ENCODE peak calls at places on chromosome 10, in nine cellular contexts. L is GM20000, T is endothelial cell, K is LHCN-M2, M is GM12865, J is heart right ventricle, I is H54, S is activated T-cell treated with anti-CD3 and anti-CD28 coated beads for 4 hours, Y is cardiac fibroblast. F is an unnamed sample.

GRCh38 chr10:117666965-117667364 is 124.4 kb downstream of the EMX2 start:
- DNase-seq in T (no peak), Y (no peak), J (no peak), I (no peak), M (no peak), S (no peak), K (no peak), L (no peak), F (no peak)

GRCh38 chr10:115845958-115846357 is 427.0 kb downstream of the GFRA1 start:
- DNase-seq in I (no peak), M (no peak), S (no peak), J (no peak), L (no peak), K (no peak), Y (no peak), T (no peak), F (no peak)

GRCh38 chr10:107553470-107553869 is 389.0 kb upstream of the SORCS1 start:
- DNase-seq in Y (peak), T (no peak), S (no peak), L (no peak), J (no peak), K (peak), I (no peak), M (peak), F (no peak)

GRCh38 chr10:43350139-43350538 is 21.3 kb upstream of the FXYD4 start:
- DNase-seq in Y (peak), T (no peak), S (no peak), L (no peak), M (no peak), K (no peak), I (no peak), J (no peak), F (no peak)

GRCh38 chr10:101617824-101618568 is 29.9 kb downstream of the DPCD start:
- DNase-seq in T (no peak), J (no peak), Y (no peak), L (no peak), K (no peak), I (no peak), M (no peak), S (no peak), F (peak)

GRCh38 chr10:48945441-48946143 is 6.0 kb upstream of the LRRC18 start:
- DNase-seq in T (no peak), J (no peak), S (no peak), L (no peak), Y (no peak), M (no peak), K (no peak), I (no peak), F (no peak)

GRCh38 chr10:59373071-59373470 is 10.7 kb upstream of the FAM13C start:
- DNase-seq in I (no peak), K (peak), T (no peak), S (no peak), L (no peak), J (no peak), Y (peak), M (no peak), F (no peak)

GRCh38 chr10:113610636-113611601 is 52.9 kb downstream of the NRAP start:
- DNase-seq in M (no peak), K (no peak), S (no peak), T (peak), J (no peak), L (no peak), Y (no peak), I (no peak), F (no peak)

GRCh38 chr10:34655286-34656170 is 159.6 kb downstream of the PARD3 start:
- DNase-seq in I (peak), L (peak), Y (peak), J (no peak), M (peak), K (peak), S (no peak), T (peak), F (peak)

GRCh38 chr10:123309740-123310139 is 155.5 kb downstream of the BUB3 start:
- DNase-seq in L (no peak), Y (peak), M (no peak), K (peak), I (no peak), T (no peak), J (no peak), S (no peak), F (no peak)

GRCh38 chr10:112175409-112175808 is 8.2 kb downstream of the GPAM start:
- DNase-seq in T (no peak), J (no peak), M (no peak), L (no peak), K (no peak), S (no peak), I (no peak), Y (no peak), F (no peak)

GRCh38 chr10:45673074-45673628 is 579 bp upstream of the ZFAND4 start:
- DNase-seq in M (peak), L (no peak), S (no peak), K (no peak), I (no peak), J (peak), T (no peak), Y (peak), F (no peak)

GRCh38 chr10:122441961-122442360 is 12.5 kb upstream of the ARMS2 start:
- DNase-seq in J (no peak), T (no peak), K (peak), Y (peak), I (no peak), M (no peak), S (no peak), L (no peak), F (no peak)

GRCh38 chr10:72170263-72170662 is 45.5 kb upstream of the ANAPC16 start:
- DNase-seq in K (no peak), L (no peak), J (peak), Y (no peak), I (no peak), S (no peak), M (no peak), T (no peak), F (no peak)

GRCh38 chr10:14409856-14410458 is 79.2 kb upstream of the FRMD4A start:
- DNase-seq in K (no peak), J (no peak), M (no peak), S (no peak), T (no peak), Y (no peak), L (no peak), I (no peak), F (no peak)

GRCh38 chr10:3095373-3096139 is 28.2 kb downstream of the PFKP start:
- DNase-seq in T (no peak), J (no peak), Y (peak), L (no peak), M (peak), K (peak), S (peak), I (no peak), F (peak)

GRCh38 chr10:34137955-34138354 is 677.1 kb downstream of the PARD3 start:
- DNase-seq in J (no peak), L (no peak), M (no peak), T (no peak), S (no peak), I (no peak), Y (no peak), K (peak), F (no peak)

GRCh38 chr10:104680467-104681401 is 39.6 kb downstream of the SORCS3 start:
- DNase-seq in Y (no peak), K (no peak), S (no peak), I (no peak), M (no peak), J (peak), T (peak), L (no peak), F (no peak)

GRCh38 chr10:78025685-78026364 is 3.5 kb downstream of the POLR3A start:
- DNase-seq in Y (no peak), K (peak), L (no peak), M (no peak), I (peak), T (no peak), S (no peak), J (no peak), F (no peak)

GRCh38 chr10:96025566-96025965 is 17.8 kb upstream of the CCNJ start:
- DNase-seq in L (peak), M (peak), Y (peak), I (no peak), J (no peak), T (peak), S (no peak), K (peak), F (no peak)

GRCh38 chr10:71667374-71667750 is 52.2 kb downstream of the C10orf105 start:
- DNase-seq in I (no peak), M (peak), K (no peak), S (no peak), T (no peak), J (no peak), Y (no peak), L (peak), F (no peak)

GRCh38 chr10:26890956-26891355 is 30.2 kb upstream of the ABI1 start:
- DNase-seq in J (no peak), Y (peak), M (peak), T (peak), S (no peak), I (no peak), L (peak), K (peak), F (peak)

GRCh38 chr10:82811621-82812020 is 936.6 kb downstream of the NRG3 start:
- DNase-seq in T (peak), M (peak), S (no peak), K (no peak), J (no peak), Y (peak), I (no peak), L (peak), F (peak)

GRCh38 chr10:132384618-132385510 is 12.1 kb upstream of the PWWP2B start:
- DNase-seq in Y (no peak), T (no peak), M (no peak), J (no peak), I (no peak), L (no peak), K (no peak), S (no peak), F (no peak)

GRCh38 chr10:47400786-47401185 is 16.7 kb upstream of the ZNF488 start:
- DNase-seq in Y (no peak), T (no peak), J (no peak), L (no peak), I (no peak), S (no peak), M (no peak), K (no peak), F (no peak)

GRCh38 chr10:124416733-124417132 is 2.0 kb downstream of the OAT start:
- DNase-seq in M (no peak), Y (peak), J (no peak), T (no peak), I (no peak), S (no peak), L (no peak), K (no peak), F (no peak)

GRCh38 chr10:79099898-79100448 is 31.2 kb downstream of the ZMIZ1 start:
- DNase-seq in S (no peak), M (no peak), K (no peak), J (no peak), T (no peak), L (no peak), I (no peak), Y (no peak), F (no peak)

GRCh38 chr10:112294169-112294568 is 11.0 kb downstream of the TECTB start:
- DNase-seq in K (no peak), M (no peak), J (no peak), S (no peak), I (no peak), Y (no peak), T (no peak), L (no peak), F (no peak)

GRCh38 chr10:49614242-49615198 is 683 bp downstream of the CHAT start:
- DNase-seq in L (no peak), T (no peak), S (no peak), K (no peak), J (no peak), I (no peak), Y (no peak), M (no peak), F (no peak)

GRCh38 chr10:12056758-12057157 is 12.0 kb upstream of the DHTKD1 start:
- DNase-seq in J (no peak), M (no peak), S (no peak), T (no peak), I (no peak), Y (peak), K (no peak), L (no peak), F (no peak)

GRCh38 chr10:102196893-102197292 is 29.2 kb upstream of the ELOVL3 start:
- DNase-seq in J (no peak), I (no peak), S (no peak), Y (no peak), K (peak), T (no peak), M (peak), L (peak), F (no peak)

GRCh38 chr10:72426982-72427381 is 72.3 kb upstream of the DNAJB12 start:
- DNase-seq in M (no peak), T (peak), J (no peak), I (no peak), Y (peak), L (no peak), K (no peak), S (no peak), F (no peak)

GRCh38 chr10:103472005-103472404 is 7.0 kb downstream of the CALHM3 start:
- DNase-seq in M (peak), K (no peak), T (no peak), I (no peak), S (no peak), Y (no peak), L (peak), J (no peak), F (peak)

GRCh38 chr10:24622781-24623301 is 100.8 kb downstream of the ARHGAP21 start:
- DNase-seq in K (peak), T (no peak), L (peak), Y (peak), I (no peak), S (no peak), J (no peak), M (no peak), F (no peak)

GRCh38 chr10:50431791-50432190 is 180.5 kb upstream of the ASAH2 start:
- DNase-seq in Y (peak), J (no peak), L (peak), T (no peak), M (peak), I (no peak), K (peak), S (no peak), F (no peak)

GRCh38 chr10:103042908-103043307 is 124.8 kb downstream of the CNNM2 start:
- DNase-seq in I (no peak), M (no peak), K (no peak), J (no peak), S (no peak), Y (no peak), T (no peak), L (no peak), F (no peak)

GRCh38 chr10:102306006-102306405 is 60.7 kb downstream of the GBF1 start:
- DNase-seq in I (no peak), L (no peak), K (no peak), J (no peak), M (no peak), T (no peak), Y (no peak), S (no peak), F (no peak)

GRCh38 chr10:89082086-89082485 is 91.5 kb downstream of the FAS start:
- DNase-seq in K (no peak), L (no peak), S (no peak), J (no peak), Y (no peak), T (no peak), M (no peak), I (no peak), F (no peak)